ENCODE peak calls at places on chromosomes 1 and 21, in four cellular contexts. One of them, this sample, is unnamed. For H3K9me3, the result is how much of the 10 kb centered on the place peaks cover.

GRCh38 chr1:147762233-147763024 is 2.0 kb upstream of the GJA5 start:
- DNase-seq in uterus: no peak
- DNase-seq in GM12878: peak
- DNase-seq in left ventricle myocardium inferior: no peak
- DNase-seq in this sample: no peak

GRCh38 chr1:231236938-231237337 is 4.1 kb upstream of the GNPAT start:
- DNase-seq in left ventricle myocardium inferior: no peak
- DNase-seq in uterus: no peak
- DNase-seq in GM12878: no peak
- DNase-seq in this sample: no peak

GRCh38 chr1:202285908-202286307 is 55.8 kb downstream of the UBE2T start:
- DNase-seq in GM12878: no peak
- DNase-seq in left ventricle myocardium inferior: no peak
- DNase-seq in uterus: no peak
- DNase-seq in this sample: no peak

GRCh38 chr1:30886710-30887428 is 21.7 kb downstream of the SDC3 start:
- DNase-seq in GM12878: no peak
- DNase-seq in left ventricle myocardium inferior: no peak
- DNase-seq in uterus: no peak
- DNase-seq in this sample: no peak

GRCh38 chr21:37655601-37656300 is 260.5 kb downstream of the KCNJ6 start:
- DNase-seq in uterus: no peak
- DNase-seq in left ventricle myocardium inferior: no peak
- DNase-seq in GM12878: no peak
- DNase-seq in this sample: no peak

GRCh38 chr1:54816951-54817350 is 15.8 kb upstream of the TTC22 start:
- DNase-seq in uterus: no peak
- DNase-seq in left ventricle myocardium inferior: no peak
- DNase-seq in GM12878: no peak
- DNase-seq in this sample: no peak

GRCh38 chr1:61135286-61135685 is 52.9 kb downstream of the NFIA start:
- DNase-seq in left ventricle myocardium inferior: no peak
- DNase-seq in GM12878: no peak
- DNase-seq in uterus: no peak
- DNase-seq in this sample: no peak

GRCh38 chr1:241531195-241532172 is 694 bp upstream of the KMO start:
- DNase-seq in left ventricle myocardium inferior: no peak
- DNase-seq in GM12878: peak
- DNase-seq in uterus: no peak
- DNase-seq in this sample: peak

GRCh38 chr1:18556364-18556763 is 74.3 kb upstream of the PAX7 start:
- DNase-seq in left ventricle myocardium inferior: no peak
- DNase-seq in GM12878: no peak
- DNase-seq in uterus: no peak
- DNase-seq in this sample: no peak

GRCh38 chr1:202579806-202580205 is 130.4 kb downstream of the SYT2 start:
- DNase-seq in uterus: peak
- DNase-seq in left ventricle myocardium inferior: no peak
- DNase-seq in GM12878: no peak
- DNase-seq in this sample: peak

GRCh38 chr1:226974544-226975258 is 34.6 kb downstream of the COQ8A start:
- DNase-seq in GM12878: no peak
- DNase-seq in left ventricle myocardium inferior: peak
- DNase-seq in uterus: no peak
- DNase-seq in this sample: no peak

GRCh38 chr1:243268284-243268653 is 12.4 kb downstream of the SDCCAG8 start:
- DNase-seq in uterus: no peak
- DNase-seq in GM12878: no peak
- DNase-seq in left ventricle myocardium inferior: no peak
- DNase-seq in this sample: peak

DNA sequence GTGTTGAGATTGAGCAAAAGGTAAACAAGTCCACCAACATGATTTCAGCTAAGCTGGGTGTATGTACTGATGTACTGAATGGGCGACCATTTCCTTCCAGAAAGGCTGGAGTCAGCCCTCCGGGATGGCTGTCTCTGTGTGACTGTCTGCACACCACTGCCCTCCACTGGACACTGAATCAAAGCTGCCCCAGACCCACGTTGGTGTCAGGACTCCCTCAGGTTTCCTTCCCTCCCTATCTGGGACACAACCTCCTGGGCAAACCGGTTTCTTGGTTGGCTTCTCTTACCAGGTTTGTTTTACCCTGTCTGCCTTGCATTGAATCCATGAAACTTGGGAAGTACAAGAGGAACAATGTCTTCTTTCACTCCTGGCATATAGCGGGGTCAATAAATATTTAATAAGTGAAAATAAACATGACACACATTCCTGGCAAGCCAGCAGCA is 5.3 kb upstream of the SRP9 start:
- DNase-seq in left ventricle myocardium inferior: peak
- DNase-seq in uterus: peak
- DNase-seq in GM12878: no peak
- DNase-seq in this sample: peak
- H3K4me3 ChIP-seq in left ventricle myocardium inferior: no peak
- H3K4me3 ChIP-seq in uterus: no peak
- H3K4me3 ChIP-seq in GM12878: no peak
- H3K4me3 ChIP-seq in this sample: no peak

GRCh38 chr1:2807678-2808385 is 6.3 kb upstream of the TTC34 start:
- DNase-seq in uterus: no peak
- DNase-seq in left ventricle myocardium inferior: no peak
- DNase-seq in GM12878: no peak
- DNase-seq in this sample: no peak
- H3K9me3 ChIP-seq in uterus: under half
- H3K9me3 ChIP-seq in left ventricle myocardium inferior: under half
- H3K9me3 ChIP-seq in GM12878: under half
- H3K9me3 ChIP-seq in this sample: half or more

GRCh38 chr1:156492013-156492590 is 8.5 kb downstream of the MEF2D start:
- DNase-seq in GM12878: no peak
- DNase-seq in left ventricle myocardium inferior: no peak
- DNase-seq in uterus: no peak
- DNase-seq in this sample: no peak
- H3K27ac ChIP-seq in GM12878: peak
- H3K27ac ChIP-seq in left ventricle myocardium inferior: peak
- H3K27ac ChIP-seq in uterus: peak
- H3K27ac ChIP-seq in this sample: no peak

DNA sequence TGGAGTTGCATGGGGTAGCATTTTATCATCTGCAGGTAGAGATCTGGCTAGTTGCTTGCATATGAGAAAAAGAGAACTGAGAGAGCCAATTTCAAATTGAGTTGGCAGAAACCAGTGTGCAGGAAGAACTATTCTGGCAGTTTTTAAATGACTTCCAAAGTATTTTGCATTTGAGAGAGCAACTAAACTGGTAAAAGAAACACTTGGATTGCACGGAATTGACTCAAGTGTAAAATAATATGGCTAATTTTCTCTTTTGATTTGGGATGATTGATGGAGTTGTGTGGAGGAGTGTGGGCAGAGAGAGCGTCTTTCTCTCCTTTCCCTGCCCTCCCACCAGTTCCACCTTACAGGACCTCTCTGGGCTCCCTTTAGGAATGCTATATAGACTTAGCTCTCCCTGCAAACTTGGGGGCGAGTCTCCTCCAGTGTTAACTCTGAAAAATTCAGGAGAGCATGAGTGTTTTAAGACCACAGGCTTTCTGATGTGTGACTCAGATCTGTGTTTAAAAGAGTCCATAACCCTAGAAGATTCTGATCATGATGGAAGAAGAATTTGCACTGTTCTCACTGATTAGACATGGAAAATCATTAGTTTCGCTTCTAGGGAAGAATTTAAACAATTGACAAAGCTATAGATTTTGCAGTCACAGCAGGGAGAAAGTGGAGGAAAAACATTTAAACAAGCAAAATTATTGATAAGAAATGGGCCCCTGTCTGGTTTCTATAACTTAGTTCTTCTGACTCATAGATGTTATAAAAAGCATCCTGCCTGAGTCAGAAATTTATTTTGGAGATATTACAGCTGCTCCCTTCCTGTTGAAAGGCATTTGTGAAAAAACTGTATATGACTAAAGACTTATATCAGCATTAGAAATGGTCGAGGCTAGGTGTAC is 24.9 kb upstream of the CTBS start:
- DNase-seq in left ventricle myocardium inferior: no peak
- DNase-seq in uterus: no peak
- DNase-seq in GM12878: peak
- DNase-seq in this sample: no peak
- H3K4me3 ChIP-seq in left ventricle myocardium inferior: no peak
- H3K4me3 ChIP-seq in uterus: no peak
- H3K4me3 ChIP-seq in GM12878: peak
- H3K4me3 ChIP-seq in this sample: peak

This sample was measured in AG04450.